ENCODE peak calls at places on chromosomes 6 and 20, in four cellular contexts. Q is coronary artery, U is nephron progenitor cell, C is AG09319. D is an unnamed sample.

GRCh38 chr20:50746138-50746940 is 15.0 kb downstream of the PARD6B start:
- DNase-seq in U (no peak), C (no peak), Q (no peak), D (peak)

GRCh38 chr20:52972965-52973819 is 1.0 kb downstream of the TSHZ2 start:
- DNase-seq in Q (no peak), U (peak), C (no peak), D (no peak)

GRCh38 chr20:61756446-61756845 is 309.2 kb downstream of the TAF4 start:
- DNase-seq in Q (no peak), U (no peak), C (no peak), D (no peak)

GRCh38 chr6:111759836-111760785 is 113.1 kb downstream of the FYN start:
- DNase-seq in C (peak), Q (no peak), U (no peak), D (no peak)

GRCh38 chr20:50380697-50381040 is 129.5 kb upstream of the PTPN1 start:
- DNase-seq in C (peak), Q (no peak), U (no peak), D (no peak)

GRCh38 chr20:63037669-63038268 is 31.0 kb upstream of the BHLHE23 start:
- DNase-seq in Q (no peak), U (no peak), C (no peak), D (no peak)

GRCh38 chr6:6006428-6007310 is at the start of gene NRN1:
- DNase-seq in C (no peak), U (peak), Q (no peak), D (no peak)

GRCh38 chr6:41939091-41939847 is 2.3 kb downstream of the CCND3 start:
- DNase-seq in Q (peak), U (peak), C (no peak), D (no peak)

GRCh38 chr20:46641424-46641823 is 9.8 kb downstream of the SLC13A3 start:
- DNase-seq in C (no peak), Q (no peak), U (no peak), D (peak)

GRCh38 chr6:453152-453551 is 61.6 kb downstream of the IRF4 start:
- DNase-seq in U (no peak), C (no peak), Q (peak), D (no peak)

GRCh38 chr20:62996596-62996982 is 10.2 kb downstream of the BHLHE23 start:
- DNase-seq in U (no peak), Q (no peak), C (no peak), D (no peak)

GRCh38 chr6:29733057-29733456 is 9.8 kb downstream of the HLA-F start:
- DNase-seq in Q (peak), U (no peak), C (no peak), D (no peak)

GRCh38 chr20:13771853-13772453 is 12.8 kb downstream of the ESF1 start:
- DNase-seq in Q (no peak), C (no peak), U (no peak), D (no peak)

GRCh38 chr6:103047567-103047966 is 1654.1 kb downstream of the GRIK2 start:
- DNase-seq in Q (no peak), U (no peak), C (no peak), D (no peak)

GRCh38 chr6:29627762-29628418 is 5.1 kb downstream of the GABBR1 start:
- DNase-seq in C (peak), U (peak), Q (peak), D (peak)

GRCh38 chr20:14916360-14916759 is 578.9 kb upstream of the FLRT3 start:
- DNase-seq in U (no peak), C (no peak), Q (no peak), D (no peak)

GRCh38 chr20:21357851-21358250 is 39.5 kb downstream of the NKX2-4 start:
- DNase-seq in U (no peak), C (no peak), Q (no peak), D (no peak)

GRCh38 chr6:33315753-33316602 is 1.6 kb downstream of the ZBTB22 start:
- DNase-seq in C (no peak), Q (peak), U (no peak), D (no peak)

GRCh38 chr6:110415297-110415916 is at the start of gene DDO:
- DNase-seq in U (no peak), Q (peak), C (no peak), D (peak)

GRCh38 chr20:32570401-32571190 is 14.5 kb downstream of the NOL4L start:
- DNase-seq in U (no peak), C (no peak), Q (no peak), D (no peak)

GRCh38 chr20:60819511-60819910 is 432.6 kb upstream of the CDH4 start:
- DNase-seq in U (no peak), Q (no peak), C (no peak), D (peak)

GRCh38 chr6:27839303-27840081 is 72.7 kb downstream of the OR2B2 start:
- DNase-seq in C (no peak), Q (peak), U (no peak), D (no peak)

GRCh38 chr20:42844751-42845150 is 345.0 kb downstream of the PTPRT start:
- DNase-seq in C (no peak), U (no peak), Q (no peak), D (no peak)

GRCh38 chr6:49937811-49938210 is 26.2 kb downstream of the DEFB114 start:
- DNase-seq in U (no peak), Q (no peak), C (no peak), D (no peak)

GRCh38 chr6:24658573-24659511 is 7.9 kb downstream of the TDP2 start:
- DNase-seq in U (no peak), Q (no peak), C (peak), D (no peak)

GRCh38 chr20:51613576-51613975 is 71.1 kb upstream of the NFATC2 start:
- DNase-seq in C (no peak), U (no peak), Q (no peak), D (no peak)

GRCh38 chr20:50169329-50169823 is 15.9 kb upstream of the PEDS1 start:
- DNase-seq in U (peak), C (peak), Q (no peak), D (peak)

GRCh38 chr6:15905488-15906392 is 223.1 kb upstream of the MYLIP start:
- DNase-seq in U (peak), Q (no peak), C (no peak), D (no peak)

GRCh38 chr6:17628873-17629272 is 28.8 kb downstream of the FAM8A1 start:
- DNase-seq in Q (no peak), U (no peak), C (no peak), D (no peak)

GRCh38 chr6:46208303-46208702 is 37.5 kb upstream of the ENPP5 start:
- DNase-seq in C (no peak), U (no peak), Q (no peak), D (no peak)

GRCh38 chr6:112307707-112308106 is 39.4 kb upstream of the RFPL4B start:
- DNase-seq in U (peak), Q (no peak), C (no peak), D (no peak)

GRCh38 chr6:40912158-40912946 is 126.7 kb downstream of the UNC5CL start:
- DNase-seq in Q (no peak), U (peak), C (no peak), D (no peak)

GRCh38 chr20:25070821-25071473 is 11.0 kb downstream of the VSX1 start:
- DNase-seq in C (no peak), Q (peak), U (no peak), D (no peak)

GRCh38 chr20:45297786-45298497 is 8.7 kb upstream of the RBPJL start:
- DNase-seq in Q (no peak), U (no peak), C (no peak), D (no peak)

GRCh38 chr20:45301824-45302251 is 4.8 kb upstream of the RBPJL start:
- DNase-seq in U (no peak), C (no peak), Q (no peak), D (no peak)

GRCh38 chr20:45303586-45304463 is 2.8 kb upstream of the RBPJL start:
- DNase-seq in U (no peak), Q (no peak), C (no peak), D (no peak)

GRCh38 chr20:45299786-45300185 is 6.9 kb upstream of the RBPJL start:
- DNase-seq in U (no peak), Q (no peak), C (no peak), D (no peak)

GRCh38 chr20:45300961-45301360 is 5.7 kb upstream of the RBPJL start:
- DNase-seq in Q (no peak), C (no peak), U (peak), D (no peak)
- TF ChIP-seq CTCF in Q (no peak), C (peak), U (peak), D (peak)

DNA sequence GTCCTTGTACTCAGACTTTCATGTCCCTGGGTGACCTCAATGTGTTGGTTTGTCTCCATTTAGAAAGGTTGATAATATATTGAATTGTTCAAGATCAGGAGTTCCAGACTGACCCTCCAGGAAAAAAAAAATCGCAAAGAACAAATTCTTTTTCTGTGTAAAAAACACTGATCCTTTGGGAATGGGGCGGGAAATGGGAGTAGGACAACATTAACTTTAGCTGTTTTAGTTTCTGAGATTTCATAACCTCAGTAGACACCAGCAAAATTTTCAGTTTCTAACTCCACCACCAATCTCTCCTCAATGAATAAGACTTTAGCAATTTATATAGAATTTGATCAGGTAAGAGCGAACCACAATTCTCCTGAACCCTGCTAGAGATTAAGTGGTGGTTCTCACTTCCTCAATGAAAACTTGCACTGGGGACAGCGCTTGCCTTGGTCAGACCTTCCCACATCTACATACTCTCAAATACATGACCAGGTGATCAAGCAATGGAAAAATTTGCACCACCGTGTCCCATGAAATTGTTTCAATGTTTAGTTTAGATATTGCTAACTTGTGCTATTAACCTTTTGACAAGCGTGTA is 231.2 kb upstream of the PLN start:
- DNase-seq in U (no peak), C (no peak), Q (no peak), D (no peak)
- TF ChIP-seq CTCF in U (no peak), C (no peak), Q (no peak), D (no peak)

GRCh38 chr20:48921168-48921882 is at the start of gene ARFGEF2:
- DNase-seq in U (peak), C (peak), Q (peak), D (peak)

GRCh38 chr20:48920527-48921167 is 864 bp upstream of the ARFGEF2 start:
- DNase-seq in C (no peak), Q (no peak), U (no peak), D (no peak)

GRCh38 chr20:48923149-48923718 is 1.7 kb downstream of the ARFGEF2 start:
- DNase-seq in U (no peak), Q (no peak), C (no peak), D (no peak)

GRCh38 chr20:48919882-48920526 is 1.5 kb upstream of the ARFGEF2 start:
- DNase-seq in C (no peak), Q (no peak), U (no peak), D (no peak)

DNA sequence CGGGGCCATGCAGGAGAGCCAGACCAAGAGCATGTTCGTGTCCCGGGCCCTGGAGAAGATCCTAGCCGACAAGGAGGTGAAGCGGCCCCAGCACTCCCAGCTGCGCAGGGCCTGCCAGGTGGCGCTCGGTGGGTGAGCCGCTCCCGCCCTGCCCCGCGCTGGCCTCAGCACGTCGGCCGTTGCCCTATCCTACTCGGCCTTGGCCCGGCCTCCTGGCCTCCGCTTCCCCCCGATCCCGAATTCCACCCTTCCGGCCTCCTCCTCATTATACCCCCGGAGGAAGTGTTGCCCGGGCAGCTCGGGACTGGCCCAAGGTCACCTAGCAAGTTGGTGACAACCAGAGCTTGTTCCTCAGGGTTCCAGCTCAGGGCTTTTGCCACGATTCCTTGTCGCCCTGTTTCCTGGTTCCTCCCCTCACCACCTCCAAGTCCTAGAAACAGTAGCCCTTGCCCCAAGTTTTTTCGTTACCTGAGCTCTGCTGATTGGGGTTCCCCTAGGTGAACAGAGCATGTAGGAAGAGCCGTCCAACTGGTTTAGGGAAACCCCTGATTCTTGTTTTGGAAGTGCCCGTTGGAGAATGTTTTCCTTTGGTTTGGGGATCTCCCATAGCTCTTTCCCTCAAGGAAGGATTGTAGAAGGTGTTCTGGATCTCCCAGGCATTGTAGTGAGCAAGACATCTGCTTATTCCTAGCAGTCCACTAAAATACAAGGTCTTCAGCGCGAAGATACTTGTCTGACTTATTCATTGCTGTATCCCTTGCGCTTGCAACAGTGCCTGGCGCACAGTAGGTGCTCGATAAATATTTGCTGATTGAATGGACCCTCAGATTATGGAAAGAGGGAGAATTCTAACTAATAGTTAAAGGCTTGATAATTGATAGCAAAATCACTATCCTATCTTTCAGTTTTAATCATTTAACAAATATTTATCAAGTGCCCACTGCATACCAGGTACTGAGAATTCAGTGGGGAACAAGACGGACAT is 664 bp downstream of the ARFGEF2 start:
- DNase-seq in C (no peak), Q (no peak), U (no peak), D (no peak)
- TF ChIP-seq CTCF in C (no peak), Q (no peak), U (no peak), D (no peak)

DNA sequence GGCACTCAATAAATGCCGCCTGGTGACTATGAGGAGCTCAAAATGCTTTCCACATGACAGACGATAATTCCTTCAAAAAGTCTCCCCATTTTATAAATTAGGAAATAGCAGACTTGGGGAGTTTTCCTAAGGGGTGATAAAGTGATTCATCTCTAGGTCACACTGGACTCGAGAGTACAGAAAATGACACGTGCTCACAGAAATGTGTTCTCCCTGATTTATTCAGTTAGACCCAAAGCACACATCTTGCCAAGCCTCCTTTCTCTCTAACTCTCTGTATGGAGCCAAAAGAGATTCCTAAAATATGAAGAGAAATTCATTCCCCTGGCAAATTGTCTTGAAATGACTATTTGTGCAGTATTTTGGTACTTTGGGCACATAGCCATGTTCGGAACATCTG is 381.1 kb downstream of the TFAP2B start:
- DNase-seq in C (no peak), Q (no peak), U (no peak), D (no peak)
- TF ChIP-seq CTCF in C (no peak), Q (no peak), U (no peak), D (no peak)

GRCh38 chr6:51322505-51322904 is 503.8 kb downstream of the TFAP2B start:
- DNase-seq in C (no peak), U (no peak), Q (no peak), D (no peak)
- TF ChIP-seq CTCF in C (no peak), U (no peak), Q (no peak), D (no peak)

DNA sequence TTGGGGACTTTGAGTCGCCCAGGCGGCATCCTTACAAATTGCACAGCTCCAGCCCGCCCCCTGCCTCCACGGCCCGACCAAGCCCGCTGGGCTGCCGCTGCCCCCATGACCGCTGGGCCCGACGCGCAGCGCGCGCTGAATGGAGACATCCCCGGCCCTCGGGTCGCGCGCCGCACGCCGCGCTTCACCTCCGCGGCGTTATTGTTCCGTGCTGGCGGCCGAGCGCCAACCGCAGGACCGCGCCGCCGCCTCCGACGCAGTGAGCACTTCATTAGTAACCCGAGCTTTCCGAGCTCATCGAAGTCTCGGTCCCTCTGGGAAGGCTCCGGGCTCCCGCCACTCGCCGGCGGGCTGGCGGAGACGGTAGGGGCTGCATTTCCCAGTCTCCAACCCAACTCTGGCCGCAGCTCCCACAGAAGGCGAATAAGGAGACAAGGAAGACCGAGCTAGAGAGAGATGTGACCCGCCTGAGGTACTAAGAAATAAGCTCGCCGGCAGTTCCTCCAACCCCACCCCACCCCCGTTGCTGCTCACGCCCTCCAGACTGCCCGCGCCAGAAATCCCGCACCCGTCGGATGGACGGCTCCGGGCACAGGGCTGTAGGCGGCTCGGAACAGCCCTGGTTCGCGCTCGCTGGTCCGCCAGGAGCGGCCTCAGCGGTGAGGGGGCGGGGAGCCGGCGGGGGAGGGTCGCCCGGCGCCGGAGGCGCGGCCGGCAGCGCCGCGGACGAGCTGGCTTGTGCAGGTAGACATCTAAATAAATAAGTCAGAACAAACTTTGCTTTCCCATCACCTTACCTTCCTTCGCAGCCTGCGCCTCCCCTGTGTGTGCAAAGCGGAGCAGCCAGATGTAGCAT is 683 bp downstream of the EPHA7 start:
- DNase-seq in Q (no peak), U (peak), C (no peak), D (peak)
- TF ChIP-seq CTCF in Q (no peak), U (no peak), C (no peak), D (peak)

GRCh38 chr20:326645-327031 is 1.3 kb downstream of the SOX12 start:
- DNase-seq in U (peak), C (no peak), Q (peak), D (no peak)
- TF ChIP-seq CTCF in U (no peak), C (no peak), Q (no peak), D (no peak)

D was measured in osteocyte.